ENCODE peak calls at places on chromosome 11, in seven cellular contexts. One of them, this sample, is unnamed.

GRCh38 chr11:128379587-128380279 is 207.6 kb downstream of the ETS1 start:
- DNase-seq in endodermal cell: no peak
- DNase-seq in neuronal stem cell: no peak
- DNase-seq in OCI-LY7: no peak
- DNase-seq in HCT116: no peak
- DNase-seq in colonic mucosa: no peak
- DNase-seq in CD8-positive, alpha-beta memory T cell: no peak
- DNase-seq in this sample: peak; percentile 27

GRCh38 chr11:10298342-10298741 is 4.3 kb upstream of the SBF2 start:
- DNase-seq in endodermal cell: no peak
- DNase-seq in neuronal stem cell: no peak
- DNase-seq in OCI-LY7: no peak
- DNase-seq in HCT116: no peak
- DNase-seq in colonic mucosa: no peak
- DNase-seq in CD8-positive, alpha-beta memory T cell: no peak
- DNase-seq in this sample: peak; percentile 65

GRCh38 chr11:61325649-61326414 is 7.1 kb downstream of the DDB1 start:
- DNase-seq in endodermal cell: no peak
- DNase-seq in neuronal stem cell: no peak
- DNase-seq in OCI-LY7: no peak
- DNase-seq in HCT116: no peak
- DNase-seq in colonic mucosa: no peak
- DNase-seq in CD8-positive, alpha-beta memory T cell: no peak
- DNase-seq in this sample: no peak

GRCh38 chr11:57499413-57499982 is 16.0 kb downstream of the SLC43A1 start:
- DNase-seq in endodermal cell: peak; percentile 99
- DNase-seq in neuronal stem cell: peak; percentile 91
- DNase-seq in OCI-LY7: no peak
- DNase-seq in HCT116: peak; percentile 61
- DNase-seq in colonic mucosa: peak; percentile 97
- DNase-seq in CD8-positive, alpha-beta memory T cell: no peak
- DNase-seq in this sample: no peak

GRCh38 chr11:45285931-45286632 is at the start of gene SYT13:
- DNase-seq in endodermal cell: peak; percentile 94
- DNase-seq in neuronal stem cell: peak; percentile 54
- DNase-seq in OCI-LY7: no peak
- DNase-seq in HCT116: no peak
- DNase-seq in colonic mucosa: peak; percentile 85
- DNase-seq in CD8-positive, alpha-beta memory T cell: no peak
- DNase-seq in this sample: no peak

GRCh38 chr11:118910309-118911112 is 15.2 kb downstream of the BCL9L start:
- DNase-seq in endodermal cell: peak; percentile 98
- DNase-seq in neuronal stem cell: no peak
- DNase-seq in OCI-LY7: no peak
- DNase-seq in HCT116: no peak
- DNase-seq in colonic mucosa: no peak
- DNase-seq in CD8-positive, alpha-beta memory T cell: peak; percentile 56
- DNase-seq in this sample: no peak

GRCh38 chr11:78166832-78167469 is 21.5 kb downstream of the KCTD21 start:
- DNase-seq in endodermal cell: no peak
- DNase-seq in neuronal stem cell: no peak
- DNase-seq in OCI-LY7: no peak
- DNase-seq in HCT116: no peak
- DNase-seq in colonic mucosa: no peak
- DNase-seq in CD8-positive, alpha-beta memory T cell: no peak
- DNase-seq in this sample: no peak

GRCh38 chr11:36711104-36711825 is 113.2 kb upstream of the RAG2 start:
- DNase-seq in endodermal cell: peak; percentile 58
- DNase-seq in neuronal stem cell: no peak
- DNase-seq in OCI-LY7: peak; percentile 2
- DNase-seq in HCT116: no peak
- DNase-seq in colonic mucosa: no peak
- DNase-seq in CD8-positive, alpha-beta memory T cell: no peak
- DNase-seq in this sample: no peak

GRCh38 chr11:132719684-132720083 is 812.6 kb downstream of the OPCML start:
- DNase-seq in endodermal cell: no peak
- DNase-seq in neuronal stem cell: no peak
- DNase-seq in OCI-LY7: no peak
- DNase-seq in HCT116: no peak
- DNase-seq in colonic mucosa: no peak
- DNase-seq in CD8-positive, alpha-beta memory T cell: no peak
- DNase-seq in this sample: peak; percentile 83

GRCh38 chr11:68276864-68277263 is 5.1 kb upstream of the C11orf24 start:
- DNase-seq in endodermal cell: no peak
- DNase-seq in neuronal stem cell: no peak
- DNase-seq in OCI-LY7: no peak
- DNase-seq in HCT116: no peak
- DNase-seq in colonic mucosa: no peak
- DNase-seq in CD8-positive, alpha-beta memory T cell: no peak
- DNase-seq in this sample: no peak

GRCh38 chr11:108204376-108204775 is 18.1 kb downstream of the NPAT start:
- DNase-seq in endodermal cell: no peak
- DNase-seq in neuronal stem cell: no peak
- DNase-seq in OCI-LY7: no peak
- DNase-seq in HCT116: no peak
- DNase-seq in colonic mucosa: no peak
- DNase-seq in CD8-positive, alpha-beta memory T cell: no peak
- DNase-seq in this sample: no peak

GRCh38 chr11:19725379-19726079 is 12.9 kb downstream of the NAV2 start:
- DNase-seq in endodermal cell: no peak
- DNase-seq in neuronal stem cell: no peak
- DNase-seq in OCI-LY7: no peak
- DNase-seq in HCT116: no peak
- DNase-seq in colonic mucosa: no peak
- DNase-seq in CD8-positive, alpha-beta memory T cell: no peak
- DNase-seq in this sample: no peak

GRCh38 chr11:77602385-77603105 is 12.8 kb downstream of the AQP11 start:
- DNase-seq in endodermal cell: no peak
- DNase-seq in neuronal stem cell: no peak
- DNase-seq in OCI-LY7: no peak
- DNase-seq in HCT116: no peak
- DNase-seq in colonic mucosa: no peak
- DNase-seq in CD8-positive, alpha-beta memory T cell: no peak
- DNase-seq in this sample: no peak

GRCh38 chr11:2107941-2108630 is 31.1 kb downstream of the IGF2 start:
- DNase-seq in endodermal cell: no peak
- DNase-seq in neuronal stem cell: no peak
- DNase-seq in OCI-LY7: no peak
- DNase-seq in HCT116: no peak
- DNase-seq in colonic mucosa: no peak
- DNase-seq in CD8-positive, alpha-beta memory T cell: no peak
- DNase-seq in this sample: no peak

GRCh38 chr11:62602141-62603071 is 741 bp upstream of the MTA2 start:
- DNase-seq in endodermal cell: peak; percentile 88
- DNase-seq in neuronal stem cell: no peak
- DNase-seq in OCI-LY7: no peak
- DNase-seq in HCT116: no peak
- DNase-seq in colonic mucosa: peak; percentile 80
- DNase-seq in CD8-positive, alpha-beta memory T cell: no peak
- DNase-seq in this sample: no peak

GRCh38 chr11:44886765-44887164 is 63.9 kb downstream of the TP53I11 start:
- DNase-seq in endodermal cell: no peak
- DNase-seq in neuronal stem cell: no peak
- DNase-seq in OCI-LY7: no peak
- DNase-seq in HCT116: no peak
- DNase-seq in colonic mucosa: no peak
- DNase-seq in CD8-positive, alpha-beta memory T cell: no peak
- DNase-seq in this sample: no peak

GRCh38 chr11:125242141-125242780 is 77.7 kb downstream of the PKNOX2 start:
- DNase-seq in endodermal cell: no peak
- DNase-seq in neuronal stem cell: no peak
- DNase-seq in OCI-LY7: no peak
- DNase-seq in HCT116: no peak
- DNase-seq in colonic mucosa: no peak
- DNase-seq in CD8-positive, alpha-beta memory T cell: no peak
- DNase-seq in this sample: no peak

GRCh38 chr11:15810581-15810980 is 545.8 kb downstream of the SOX6 start:
- DNase-seq in endodermal cell: no peak
- DNase-seq in neuronal stem cell: no peak
- DNase-seq in OCI-LY7: no peak
- DNase-seq in HCT116: no peak
- DNase-seq in colonic mucosa: no peak
- DNase-seq in CD8-positive, alpha-beta memory T cell: no peak
- DNase-seq in this sample: no peak

GRCh38 chr11:72719144-72719543 is 33.1 kb downstream of the ARAP1 start:
- DNase-seq in endodermal cell: no peak
- DNase-seq in neuronal stem cell: no peak
- DNase-seq in OCI-LY7: no peak
- DNase-seq in HCT116: no peak
- DNase-seq in colonic mucosa: no peak
- DNase-seq in CD8-positive, alpha-beta memory T cell: no peak
- DNase-seq in this sample: no peak

GRCh38 chr11:18308242-18308641 is 13.7 kb downstream of the HPS5 start:
- DNase-seq in endodermal cell: no peak
- DNase-seq in neuronal stem cell: no peak
- DNase-seq in OCI-LY7: no peak
- DNase-seq in HCT116: no peak
- DNase-seq in colonic mucosa: no peak
- DNase-seq in CD8-positive, alpha-beta memory T cell: no peak
- DNase-seq in this sample: no peak

GRCh38 chr11:124896821-124897391 is 759 bp downstream of the ROBO4 start:
- DNase-seq in endodermal cell: no peak
- DNase-seq in neuronal stem cell: no peak
- DNase-seq in OCI-LY7: no peak
- DNase-seq in HCT116: no peak
- DNase-seq in colonic mucosa: peak; percentile 15
- DNase-seq in CD8-positive, alpha-beta memory T cell: no peak
- DNase-seq in this sample: no peak

DNA sequence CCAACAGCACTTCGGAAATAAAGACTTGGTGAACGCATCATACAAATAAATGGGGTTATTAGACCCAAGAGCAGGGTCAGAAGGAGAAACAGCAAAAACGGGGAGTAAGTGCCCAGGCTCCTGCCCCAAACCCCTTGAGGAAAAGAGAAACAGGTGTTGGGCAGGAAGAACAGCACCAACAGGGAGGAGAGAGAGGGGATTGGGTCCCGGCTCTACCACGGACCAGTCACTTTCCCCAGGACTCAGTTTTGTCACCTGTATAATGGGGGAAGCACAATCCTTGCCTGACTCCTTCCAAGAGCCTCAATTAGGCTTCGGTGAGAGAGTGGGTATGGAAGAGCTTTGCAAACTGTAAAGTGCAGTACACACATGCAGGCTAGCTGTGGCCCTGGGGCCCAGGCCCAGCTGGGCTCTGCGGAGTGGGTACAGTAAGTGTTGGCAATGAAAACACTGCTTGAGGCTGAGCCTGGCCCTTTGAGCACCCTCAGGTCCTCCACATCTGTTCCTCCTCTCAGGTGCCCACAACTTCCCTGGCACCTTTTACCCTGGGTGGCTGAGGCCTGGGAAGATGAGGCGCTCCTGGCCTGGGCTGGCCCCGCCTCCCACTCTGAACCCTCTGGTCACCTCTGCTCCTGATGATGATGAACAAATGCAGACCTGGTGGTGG is 8.9 kb downstream of the SLC29A2 start:
- DNase-seq in endodermal cell: no peak
- DNase-seq in neuronal stem cell: no peak
- DNase-seq in OCI-LY7: no peak
- DNase-seq in HCT116: no peak
- DNase-seq in colonic mucosa: no peak
- DNase-seq in CD8-positive, alpha-beta memory T cell: no peak
- DNase-seq in this sample: no peak
- H3K36me3 ChIP-seq in endodermal cell: peaks cover 40% of the 10 kb centered on the region
- H3K36me3 ChIP-seq in neuronal stem cell: peaks cover 6% of the 10 kb centered on the region
- H3K36me3 ChIP-seq in OCI-LY7: peaks cover 67% of the 10 kb centered on the region
- H3K36me3 ChIP-seq in HCT116: peaks cover 18% of the 10 kb centered on the region
- H3K36me3 ChIP-seq in colonic mucosa: no peaks in the 10 kb centered on the region
- H3K36me3 ChIP-seq in CD8-positive, alpha-beta memory T cell: no peaks in the 10 kb centered on the region
- H3K36me3 ChIP-seq in this sample: peaks cover 24% of the 10 kb centered on the region

DNA sequence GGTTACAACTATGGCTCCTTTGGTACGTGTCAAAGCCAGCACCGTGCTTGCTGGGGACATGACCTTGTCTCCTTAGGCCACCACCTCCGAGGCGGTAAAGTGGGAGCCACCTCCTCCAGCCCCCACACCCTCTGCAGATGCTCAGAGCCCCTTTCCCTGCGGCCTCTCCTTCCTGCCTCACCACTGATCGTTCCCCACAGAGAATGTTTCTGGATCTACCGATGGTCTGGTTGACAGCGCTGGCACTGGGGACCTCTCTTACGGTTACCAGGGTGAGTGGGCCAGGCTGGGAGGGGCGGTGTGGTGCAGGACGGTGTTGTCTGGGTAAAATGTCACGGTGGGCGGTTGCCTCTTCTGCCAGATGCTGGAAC is 8.9 kb downstream of the SIDT2 start:
- DNase-seq in endodermal cell: peak; percentile 34
- DNase-seq in neuronal stem cell: no peak
- DNase-seq in OCI-LY7: no peak
- DNase-seq in HCT116: no peak
- DNase-seq in colonic mucosa: peak; percentile 16
- DNase-seq in CD8-positive, alpha-beta memory T cell: no peak
- DNase-seq in this sample: no peak
- H3K36me3 ChIP-seq in endodermal cell: peaks cover 28% of the 10 kb centered on the region
- H3K36me3 ChIP-seq in neuronal stem cell: peaks cover 49% of the 10 kb centered on the region
- H3K36me3 ChIP-seq in OCI-LY7: peaks cover 37% of the 10 kb centered on the region
- H3K36me3 ChIP-seq in HCT116: peaks cover 3% of the 10 kb centered on the region
- H3K36me3 ChIP-seq in colonic mucosa: no peaks in the 10 kb centered on the region
- H3K36me3 ChIP-seq in CD8-positive, alpha-beta memory T cell: peaks cover 13% of the 10 kb centered on the region
- H3K36me3 ChIP-seq in this sample: peaks cover 23% of the 10 kb centered on the region

GRCh38 chr11:94792453-94792852 is 24.3 kb downstream of the AMOTL1 start:
- DNase-seq in endodermal cell: no peak
- DNase-seq in neuronal stem cell: no peak
- DNase-seq in OCI-LY7: no peak
- DNase-seq in HCT116: no peak
- DNase-seq in colonic mucosa: no peak
- DNase-seq in CD8-positive, alpha-beta memory T cell: no peak
- DNase-seq in this sample: no peak

GRCh38 chr11:94793822-94794221 is 25.7 kb downstream of the AMOTL1 start:
- DNase-seq in endodermal cell: no peak
- DNase-seq in neuronal stem cell: no peak
- DNase-seq in OCI-LY7: no peak
- DNase-seq in HCT116: no peak
- DNase-seq in colonic mucosa: no peak
- DNase-seq in CD8-positive, alpha-beta memory T cell: no peak
- DNase-seq in this sample: no peak

GRCh38 chr11:94795799-94796580 is 27.8 kb downstream of the AMOTL1 start:
- DNase-seq in endodermal cell: no peak
- DNase-seq in neuronal stem cell: no peak
- DNase-seq in OCI-LY7: no peak
- DNase-seq in HCT116: no peak
- DNase-seq in colonic mucosa: no peak
- DNase-seq in CD8-positive, alpha-beta memory T cell: no peak
- DNase-seq in this sample: no peak

GRCh38 chr11:94793002-94793401 is 24.8 kb downstream of the AMOTL1 start:
- DNase-seq in endodermal cell: no peak
- DNase-seq in neuronal stem cell: no peak
- DNase-seq in OCI-LY7: no peak
- DNase-seq in HCT116: no peak
- DNase-seq in colonic mucosa: no peak
- DNase-seq in CD8-positive, alpha-beta memory T cell: no peak
- DNase-seq in this sample: no peak

GRCh38 chr11:94794287-94795168 is 26.4 kb downstream of the AMOTL1 start:
- DNase-seq in endodermal cell: no peak
- DNase-seq in neuronal stem cell: no peak
- DNase-seq in OCI-LY7: no peak
- DNase-seq in HCT116: peak; percentile 82
- DNase-seq in colonic mucosa: no peak
- DNase-seq in CD8-positive, alpha-beta memory T cell: no peak
- DNase-seq in this sample: no peak
- H3K36me3 ChIP-seq in endodermal cell: peaks cover 62% of the 10 kb centered on the region
- H3K36me3 ChIP-seq in neuronal stem cell: peaks cover 58% of the 10 kb centered on the region
- H3K36me3 ChIP-seq in OCI-LY7: no peaks in the 10 kb centered on the region
- H3K36me3 ChIP-seq in HCT116: no peaks in the 10 kb centered on the region
- H3K36me3 ChIP-seq in colonic mucosa: no peaks in the 10 kb centered on the region
- H3K36me3 ChIP-seq in CD8-positive, alpha-beta memory T cell: no peaks in the 10 kb centered on the region
- H3K36me3 ChIP-seq in this sample: no peaks in the 10 kb centered on the region

GRCh38 chr11:65035579-65035978 is 5.4 kb upstream of the SAC3D1 start:
- DNase-seq in endodermal cell: no peak
- DNase-seq in neuronal stem cell: no peak
- DNase-seq in OCI-LY7: no peak
- DNase-seq in HCT116: no peak
- DNase-seq in colonic mucosa: no peak
- DNase-seq in CD8-positive, alpha-beta memory T cell: no peak
- DNase-seq in this sample: no peak
- H3K36me3 ChIP-seq in endodermal cell: peaks cover 5% of the 10 kb centered on the region
- H3K36me3 ChIP-seq in neuronal stem cell: peaks cover 52% of the 10 kb centered on the region
- H3K36me3 ChIP-seq in OCI-LY7: peaks cover 21% of the 10 kb centered on the region
- H3K36me3 ChIP-seq in HCT116: no peaks in the 10 kb centered on the region
- H3K36me3 ChIP-seq in colonic mucosa: peaks cover 7% of the 10 kb centered on the region
- H3K36me3 ChIP-seq in CD8-positive, alpha-beta memory T cell: peaks cover 13% of the 10 kb centered on the region
- H3K36me3 ChIP-seq in this sample: peaks cover 48% of the 10 kb centered on the region